ENCODE peak calls at places on chromosomes 16 and 17, in six cellular contexts. L is right cardiac atrium; P is right lobe of liver; Q is cardiac muscle cell; J is tibial nerve; U is activated naive CD8-positive, alpha-beta T cell treated with anti-CD3 and anti-CD28 coated beads, Interleukin-2, amount 50 U/mL, for 24 hours. W is an unnamed sample.

GRCh38 chr17:75811174-75811573 is 26.6 kb downstream of the UNK start:
- DNase-seq in L (no peak), P (no peak), Q (no peak), J (no peak), U (no peak), W (no peak)

GRCh38 chr16:17070882-17071592 is 399.7 kb downstream of the XYLT1 start:
- DNase-seq in L (no peak), P (no peak), Q (peak; percentile 8), J (peak; percentile 13), U (peak; percentile 84), W (no peak)

GRCh38 chr16:89764711-89765201 is 43.4 kb downstream of the ZNF276 start:
- DNase-seq in L (no peak), P (peak; percentile 73), Q (no peak), J (peak; percentile 49), U (peak; percentile 36), W (peak; percentile 16)

GRCh38 chr16:66408181-66409048 is 18.7 kb upstream of the BEAN1 start:
- DNase-seq in L (no peak), P (no peak), Q (peak; percentile 90), J (no peak), U (peak; percentile 10), W (no peak)

GRCh38 chr17:16282522-16282921 is 65.5 kb downstream of the PIGL start:
- DNase-seq in L (no peak), P (no peak), Q (no peak), J (no peak), U (no peak), W (no peak)

GRCh38 chr16:73743665-73744496 is 552.7 kb upstream of the PSMD7 start:
- DNase-seq in L (no peak), P (no peak), Q (no peak), J (no peak), U (no peak), W (peak; percentile 10)

GRCh38 chr16:64983983-64984382 is 137.9 kb downstream of the CDH11 start:
- DNase-seq in L (peak; percentile 11), P (no peak), Q (peak; percentile 87), J (peak; percentile 7), U (no peak), W (peak; percentile 20)

GRCh38 chr17:64256913-64257807 is 5.9 kb downstream of the TEX2 start:
- DNase-seq in L (no peak), P (no peak), Q (no peak), J (no peak), U (no peak), W (no peak)

GRCh38 chr17:83065660-83066542 is 13.5 kb upstream of the METRNL start:
- DNase-seq in L (peak; percentile 5), P (peak; percentile 16), Q (no peak), J (no peak), U (no peak), W (no peak)

GRCh38 chr17:7835818-7836595 is 2.0 kb downstream of the KDM6B start:
- DNase-seq in L (peak; percentile 83), P (peak; percentile 76), Q (no peak), J (peak; percentile 73), U (no peak), W (no peak)

GRCh38 chr17:34436607-34437006 is 73.6 kb upstream of the CCL1 start:
- DNase-seq in L (no peak), P (no peak), Q (no peak), J (no peak), U (no peak), W (peak; percentile 51)

W was measured in erythroblast.